ENCODE peak calls at places on chromosome X, in five cellular contexts. J, F, E, U and P are unnamed samples.

GRCh38 chrX:130171446-130172126 is at the start of gene RAB33A:
- DNase-seq in J (peak), F (peak), E (peak), U (no peak), P (peak)

GRCh38 chrX:18888281-18888680 is 95.6 kb downstream of the PHKA2 start:
- DNase-seq in J (no peak), F (no peak), E (no peak), U (no peak), P (no peak)

GRCh38 chrX:11336201-11336600 is 43.0 kb downstream of the AMELX start:
- DNase-seq in J (no peak), F (no peak), E (no peak), U (no peak), P (no peak)

GRCh38 chrX:11193035-11193469 is 81.9 kb downstream of the HCCS start:
- DNase-seq in J (no peak), F (no peak), E (no peak), U (no peak), P (no peak)

GRCh38 chrX:292900-293897 is 12.0 kb downstream of the PLCXD1 start:
- DNase-seq in J (peak), F (no peak), E (peak), U (no peak), P (no peak)

GRCh38 chrX:16484338-16484737 is 165.6 kb upstream of the S100G start:
- DNase-seq in J (peak), F (peak), E (no peak), U (no peak), P (no peak)

GRCh38 chrX:13110427-13111324 is 66.3 kb upstream of the FAM9C start:
- DNase-seq in J (no peak), F (no peak), E (peak), U (no peak), P (peak)

GRCh38 chrX:110786486-110786885 is 9.1 kb downstream of the CHRDL1 start:
- DNase-seq in J (no peak), F (no peak), E (no peak), U (no peak), P (no peak)

GRCh38 chrX:133005038-133005437 is 46.6 kb upstream of the HS6ST2 start:
- DNase-seq in J (no peak), F (no peak), E (no peak), U (no peak), P (no peak)